ENCODE peak calls at places on chromosomes 12 and 14, in eight cellular contexts. One of them, this sample, is unnamed.

GRCh38 chr12:6279631-6280030 is 30.9 kb upstream of the PLEKHG6 start:
- DNase-seq in heart right ventricle: no peak
- DNase-seq in AG09309: no peak
- DNase-seq in sigmoid colon: peak
- DNase-seq in progenitor cell of endocrine pancreas: no peak
- DNase-seq in astrocyte of the spinal cord: no peak
- DNase-seq in kidney epithelial cell: no peak
- DNase-seq in astrocyte of the cerebellum: no peak
- DNase-seq in this sample: no peak

GRCh38 chr12:24728366-24728765 is 220.5 kb downstream of the BCAT1 start:
- DNase-seq in AG09309: peak
- DNase-seq in sigmoid colon: no peak
- DNase-seq in progenitor cell of endocrine pancreas: no peak
- DNase-seq in heart right ventricle: no peak
- DNase-seq in kidney epithelial cell: no peak
- DNase-seq in astrocyte of the cerebellum: peak
- DNase-seq in astrocyte of the spinal cord: peak
- DNase-seq in this sample: no peak

GRCh38 chr12:128761305-128761880 is 62.4 kb downstream of the SLC15A4 start:
- DNase-seq in AG09309: no peak
- DNase-seq in progenitor cell of endocrine pancreas: no peak
- DNase-seq in sigmoid colon: peak
- DNase-seq in kidney epithelial cell: peak
- DNase-seq in astrocyte of the cerebellum: no peak
- DNase-seq in heart right ventricle: no peak
- DNase-seq in astrocyte of the spinal cord: no peak
- DNase-seq in this sample: no peak

GRCh38 chr14:87489196-87489819 is 503.7 kb downstream of the GALC start:
- DNase-seq in kidney epithelial cell: no peak
- DNase-seq in AG09309: no peak
- DNase-seq in sigmoid colon: no peak
- DNase-seq in progenitor cell of endocrine pancreas: no peak
- DNase-seq in astrocyte of the cerebellum: no peak
- DNase-seq in astrocyte of the spinal cord: no peak
- DNase-seq in heart right ventricle: no peak
- DNase-seq in this sample: no peak

GRCh38 chr12:119624971-119625370 is 31.4 kb downstream of the TMEM233 start:
- DNase-seq in AG09309: no peak
- DNase-seq in kidney epithelial cell: no peak
- DNase-seq in sigmoid colon: no peak
- DNase-seq in progenitor cell of endocrine pancreas: no peak
- DNase-seq in astrocyte of the spinal cord: peak
- DNase-seq in heart right ventricle: no peak
- DNase-seq in astrocyte of the cerebellum: no peak
- DNase-seq in this sample: no peak

GRCh38 chr12:77925536-77926108 is 94.9 kb downstream of the NAV3 start:
- DNase-seq in progenitor cell of endocrine pancreas: peak
- DNase-seq in astrocyte of the spinal cord: peak
- DNase-seq in astrocyte of the cerebellum: peak
- DNase-seq in kidney epithelial cell: peak
- DNase-seq in AG09309: peak
- DNase-seq in sigmoid colon: peak
- DNase-seq in heart right ventricle: peak
- DNase-seq in this sample: peak

GRCh38 chr12:13178568-13179158 is 17.9 kb upstream of the EMP1 start:
- DNase-seq in kidney epithelial cell: no peak
- DNase-seq in progenitor cell of endocrine pancreas: no peak
- DNase-seq in astrocyte of the cerebellum: no peak
- DNase-seq in heart right ventricle: peak
- DNase-seq in astrocyte of the spinal cord: no peak
- DNase-seq in AG09309: no peak
- DNase-seq in sigmoid colon: peak
- DNase-seq in this sample: no peak

GRCh38 chr12:28500373-28501024 is 310.2 kb downstream of the CCDC91 start:
- DNase-seq in AG09309: no peak
- DNase-seq in progenitor cell of endocrine pancreas: no peak
- DNase-seq in kidney epithelial cell: no peak
- DNase-seq in astrocyte of the cerebellum: no peak
- DNase-seq in sigmoid colon: no peak
- DNase-seq in astrocyte of the spinal cord: no peak
- DNase-seq in heart right ventricle: no peak
- DNase-seq in this sample: no peak

GRCh38 chr12:113479578-113480335 is 8.1 kb upstream of the LHX5 start:
- DNase-seq in kidney epithelial cell: peak
- DNase-seq in heart right ventricle: peak
- DNase-seq in sigmoid colon: no peak
- DNase-seq in astrocyte of the spinal cord: peak
- DNase-seq in progenitor cell of endocrine pancreas: peak
- DNase-seq in astrocyte of the cerebellum: peak
- DNase-seq in AG09309: no peak
- DNase-seq in this sample: no peak

GRCh38 chr14:68888883-68889282 is 90.2 kb downstream of the ACTN1 start:
- DNase-seq in astrocyte of the spinal cord: no peak
- DNase-seq in kidney epithelial cell: no peak
- DNase-seq in astrocyte of the cerebellum: no peak
- DNase-seq in AG09309: no peak
- DNase-seq in progenitor cell of endocrine pancreas: no peak
- DNase-seq in sigmoid colon: peak
- DNase-seq in heart right ventricle: no peak
- DNase-seq in this sample: no peak

DNA sequence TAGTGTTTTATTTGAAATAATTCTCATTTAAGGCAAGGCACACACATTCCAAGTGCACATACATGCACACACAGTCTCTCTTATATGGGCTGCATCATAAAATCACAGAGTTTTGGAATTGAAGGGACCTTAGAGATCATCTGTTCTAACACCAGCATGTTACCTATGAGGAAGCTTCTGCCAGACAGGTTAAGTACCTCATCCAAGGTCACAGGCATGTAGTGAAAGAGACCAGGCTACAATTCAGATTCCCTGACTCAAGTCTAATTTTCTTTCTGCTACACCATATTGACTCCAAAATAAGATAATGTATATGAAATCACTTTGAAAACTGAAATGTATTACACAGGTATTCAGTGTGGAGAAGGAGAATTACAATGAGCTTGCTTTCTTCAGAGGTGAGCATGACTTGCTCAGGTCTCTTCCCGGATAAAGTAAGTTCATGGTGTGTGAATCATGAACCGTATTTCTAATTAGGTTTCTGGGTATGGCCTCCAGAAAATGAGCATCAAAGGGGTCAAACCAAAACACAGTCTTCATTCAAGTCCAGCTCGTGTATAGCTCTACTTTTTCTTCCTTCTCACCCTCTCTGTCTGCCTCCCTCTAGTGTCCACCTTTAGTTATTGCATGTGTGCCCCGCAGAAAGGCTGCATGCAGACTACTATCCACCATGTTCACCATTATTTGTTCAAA is 411.9 kb downstream of the FUT8 start:
- DNase-seq in astrocyte of the cerebellum: peak
- DNase-seq in AG09309: peak
- DNase-seq in astrocyte of the spinal cord: peak
- DNase-seq in progenitor cell of endocrine pancreas: peak
- DNase-seq in kidney epithelial cell: no peak
- DNase-seq in sigmoid colon: no peak
- DNase-seq in heart right ventricle: no peak
- DNase-seq in this sample: no peak
- TF ChIP-seq CTCF in astrocyte of the cerebellum: peak
- TF ChIP-seq CTCF in AG09309: peak
- TF ChIP-seq CTCF in astrocyte of the spinal cord: peak
- TF ChIP-seq CTCF in progenitor cell of endocrine pancreas: peak
- TF ChIP-seq CTCF in kidney epithelial cell: peak
- TF ChIP-seq CTCF in sigmoid colon: peak
- TF ChIP-seq CTCF in heart right ventricle: peak
- TF ChIP-seq CTCF in this sample: no peak

GRCh38 chr14:75150150-75150549 is 23.3 kb upstream of the NEK9 start:
- DNase-seq in heart right ventricle: no peak
- DNase-seq in astrocyte of the spinal cord: no peak
- DNase-seq in AG09309: no peak
- DNase-seq in sigmoid colon: no peak
- DNase-seq in kidney epithelial cell: no peak
- DNase-seq in progenitor cell of endocrine pancreas: no peak
- DNase-seq in astrocyte of the cerebellum: no peak
- DNase-seq in this sample: no peak

GRCh38 chr14:75142494-75142893 is 15.6 kb upstream of the NEK9 start:
- DNase-seq in heart right ventricle: no peak
- DNase-seq in astrocyte of the spinal cord: no peak
- DNase-seq in kidney epithelial cell: no peak
- DNase-seq in sigmoid colon: no peak
- DNase-seq in progenitor cell of endocrine pancreas: no peak
- DNase-seq in astrocyte of the cerebellum: no peak
- DNase-seq in AG09309: no peak
- DNase-seq in this sample: no peak

GRCh38 chr14:75144944-75145343 is 18.1 kb upstream of the NEK9 start:
- DNase-seq in AG09309: no peak
- DNase-seq in kidney epithelial cell: no peak
- DNase-seq in progenitor cell of endocrine pancreas: no peak
- DNase-seq in heart right ventricle: no peak
- DNase-seq in astrocyte of the cerebellum: no peak
- DNase-seq in sigmoid colon: no peak
- DNase-seq in astrocyte of the spinal cord: no peak
- DNase-seq in this sample: no peak

GRCh38 chr14:75143761-75144527 is 17.1 kb upstream of the NEK9 start:
- DNase-seq in AG09309: no peak
- DNase-seq in astrocyte of the cerebellum: no peak
- DNase-seq in sigmoid colon: no peak
- DNase-seq in heart right ventricle: no peak
- DNase-seq in astrocyte of the spinal cord: no peak
- DNase-seq in kidney epithelial cell: no peak
- DNase-seq in progenitor cell of endocrine pancreas: no peak
- DNase-seq in this sample: no peak

DNA sequence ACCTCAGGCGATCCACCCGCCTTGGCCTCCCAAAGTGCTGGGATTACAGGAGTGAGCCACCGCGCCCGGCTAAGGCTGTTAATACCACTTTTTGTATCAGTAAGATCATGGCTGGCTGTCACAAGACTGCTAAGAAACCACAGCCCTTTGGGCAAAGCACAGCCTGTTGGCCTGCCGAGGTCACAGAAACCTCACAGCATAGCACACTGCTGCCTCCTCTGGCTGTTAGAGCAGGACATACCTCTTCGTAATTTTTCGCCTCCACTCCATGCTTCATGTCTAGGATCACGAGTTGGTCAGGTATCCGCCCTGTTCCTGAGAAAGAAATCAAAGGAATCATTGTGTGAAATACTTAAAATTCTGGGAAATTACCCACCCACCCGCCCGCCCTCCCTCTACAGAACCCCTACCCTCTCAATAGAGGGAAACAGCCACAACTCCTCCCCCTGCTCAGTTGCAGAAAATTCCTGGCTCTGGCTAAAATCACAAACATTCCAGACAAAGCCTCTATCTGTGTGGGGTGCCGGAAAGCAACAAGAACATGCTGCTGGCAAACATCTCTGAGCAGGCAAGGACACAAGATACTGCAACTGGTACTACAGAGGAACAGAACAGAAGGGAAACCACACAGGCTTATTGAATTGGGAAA is 20.7 kb upstream of the NEK9 start:
- DNase-seq in astrocyte of the cerebellum: peak
- DNase-seq in AG09309: peak
- DNase-seq in sigmoid colon: peak
- DNase-seq in kidney epithelial cell: no peak
- DNase-seq in progenitor cell of endocrine pancreas: peak
- DNase-seq in astrocyte of the spinal cord: peak
- DNase-seq in heart right ventricle: peak
- DNase-seq in this sample: peak
- TF ChIP-seq CTCF in astrocyte of the cerebellum: peak
- TF ChIP-seq CTCF in AG09309: peak
- TF ChIP-seq CTCF in sigmoid colon: peak
- TF ChIP-seq CTCF in kidney epithelial cell: peak
- TF ChIP-seq CTCF in progenitor cell of endocrine pancreas: peak
- TF ChIP-seq CTCF in astrocyte of the spinal cord: peak
- TF ChIP-seq CTCF in heart right ventricle: peak
- TF ChIP-seq CTCF in this sample: no peak

GRCh38 chr12:132493482-132494178 is 3.7 kb downstream of the FBRSL1 start:
- DNase-seq in progenitor cell of endocrine pancreas: peak
- DNase-seq in kidney epithelial cell: no peak
- DNase-seq in heart right ventricle: no peak
- DNase-seq in sigmoid colon: no peak
- DNase-seq in astrocyte of the cerebellum: no peak
- DNase-seq in astrocyte of the spinal cord: no peak
- DNase-seq in AG09309: no peak
- DNase-seq in this sample: no peak
- TF ChIP-seq CTCF in progenitor cell of endocrine pancreas: no peak
- TF ChIP-seq CTCF in kidney epithelial cell: no peak
- TF ChIP-seq CTCF in heart right ventricle: no peak
- TF ChIP-seq CTCF in sigmoid colon: no peak
- TF ChIP-seq CTCF in astrocyte of the cerebellum: no peak
- TF ChIP-seq CTCF in astrocyte of the spinal cord: no peak
- TF ChIP-seq CTCF in AG09309: no peak
- TF ChIP-seq CTCF in this sample: no peak

GRCh38 chr12:94644622-94645021 is 5.7 kb downstream of the TMCC3 start:
- DNase-seq in sigmoid colon: no peak
- DNase-seq in astrocyte of the spinal cord: peak
- DNase-seq in astrocyte of the cerebellum: no peak
- DNase-seq in progenitor cell of endocrine pancreas: no peak
- DNase-seq in heart right ventricle: no peak
- DNase-seq in AG09309: peak
- DNase-seq in kidney epithelial cell: peak
- DNase-seq in this sample: no peak

GRCh38 chr12:94648578-94648977 is 1.8 kb downstream of the TMCC3 start:
- DNase-seq in kidney epithelial cell: no peak
- DNase-seq in heart right ventricle: no peak
- DNase-seq in astrocyte of the cerebellum: no peak
- DNase-seq in astrocyte of the spinal cord: no peak
- DNase-seq in AG09309: no peak
- DNase-seq in sigmoid colon: no peak
- DNase-seq in progenitor cell of endocrine pancreas: no peak
- DNase-seq in this sample: no peak

GRCh38 chr12:94650143-94651056 is at the start of gene TMCC3:
- DNase-seq in progenitor cell of endocrine pancreas: peak
- DNase-seq in heart right ventricle: peak
- DNase-seq in astrocyte of the spinal cord: no peak
- DNase-seq in sigmoid colon: peak
- DNase-seq in AG09309: no peak
- DNase-seq in astrocyte of the cerebellum: no peak
- DNase-seq in kidney epithelial cell: no peak
- DNase-seq in this sample: no peak

GRCh38 chr12:94644141-94644575 is 6.2 kb downstream of the TMCC3 start:
- DNase-seq in kidney epithelial cell: no peak
- DNase-seq in astrocyte of the spinal cord: peak
- DNase-seq in heart right ventricle: no peak
- DNase-seq in AG09309: no peak
- DNase-seq in sigmoid colon: no peak
- DNase-seq in astrocyte of the cerebellum: no peak
- DNase-seq in progenitor cell of endocrine pancreas: no peak
- DNase-seq in this sample: no peak

GRCh38 chr12:94649349-94650142 is 811 bp downstream of the TMCC3 start:
- DNase-seq in sigmoid colon: peak
- DNase-seq in progenitor cell of endocrine pancreas: peak
- DNase-seq in astrocyte of the cerebellum: no peak
- DNase-seq in astrocyte of the spinal cord: peak
- DNase-seq in heart right ventricle: peak
- DNase-seq in AG09309: no peak
- DNase-seq in kidney epithelial cell: no peak
- DNase-seq in this sample: no peak
- TF ChIP-seq CTCF in sigmoid colon: peak
- TF ChIP-seq CTCF in progenitor cell of endocrine pancreas: peak
- TF ChIP-seq CTCF in astrocyte of the cerebellum: peak
- TF ChIP-seq CTCF in astrocyte of the spinal cord: peak
- TF ChIP-seq CTCF in heart right ventricle: peak
- TF ChIP-seq CTCF in AG09309: no peak
- TF ChIP-seq CTCF in kidney epithelial cell: no peak
- TF ChIP-seq CTCF in this sample: no peak

This sample was measured in omental fat pad.